ENCODE peak calls at places on chromosomes 5 and 9, in seven cellular contexts. Y is HTR-8/SVneo, U is IMR-90, E is cardiac septum, H is T-helper 2 cell, W is HT1080, F is AG08396. R is an unnamed sample.

GRCh38 chr9:100590481-100590880 is 12.6 kb downstream of the CAVIN4 start:
- DNase-seq in U (peak; percentile 95), Y (no peak), W (peak; percentile 23), H (no peak), F (peak; percentile 49), E (no peak), R (no peak)

GRCh38 chr9:136544549-136545064 is 1.2 kb downstream of the NOTCH1 start:
- DNase-seq in H (peak; percentile 31), E (peak; percentile 90), W (no peak), U (no peak), Y (no peak), F (peak; percentile 72), R (peak; percentile 73)

GRCh38 chr5:82104872-82105271 is 133.0 kb downstream of the ATG10 start:
- DNase-seq in H (no peak), W (no peak), Y (no peak), E (no peak), U (no peak), F (no peak), R (no peak)

GRCh38 chr9:111896942-111897830 is 572 bp downstream of the UGCG start:
- DNase-seq in W (peak; percentile 54), E (peak; percentile 87), H (peak; percentile 3), F (peak; percentile 29), Y (peak; percentile 33), U (no peak), R (no peak)

GRCh38 chr5:180138214-180138975 is 66.8 kb upstream of the RNF130 start:
- DNase-seq in F (no peak), Y (no peak), E (no peak), U (no peak), H (no peak), W (no peak), R (no peak)

GRCh38 chr5:153952893-153953292 is 85.8 kb downstream of the FAM114A2 start:
- DNase-seq in Y (no peak), U (no peak), F (no peak), E (no peak), H (no peak), W (no peak), R (no peak)

GRCh38 chr9:8651830-8652229 is 852.3 kb upstream of the DMAC1 start:
- DNase-seq in E (no peak), U (no peak), F (no peak), Y (no peak), W (no peak), H (no peak), R (no peak)

GRCh38 chr5:68379275-68380026 is 163.9 kb downstream of the PIK3R1 start:
- DNase-seq in E (no peak), F (no peak), U (no peak), H (no peak), W (no peak), Y (no peak), R (no peak)

GRCh38 chr9:104944356-104944755 is 16.4 kb upstream of the ABCA1 start:
- DNase-seq in F (no peak), W (peak; percentile 6), H (no peak), U (peak; percentile 70), Y (no peak), E (no peak), R (no peak)

GRCh38 chr5:172892713-172893112 is 58.7 kb downstream of the ERGIC1 start:
- DNase-seq in F (no peak), U (no peak), Y (no peak), E (no peak), H (no peak), W (no peak), R (no peak)

GRCh38 chr5:179231309-179231708 is 114.0 kb downstream of the ADAMTS2 start:
- DNase-seq in Y (no peak), U (no peak), W (no peak), F (no peak), E (peak; percentile 29), H (no peak), R (no peak)

GRCh38 chr9:129725841-129726251 is 27.0 kb downstream of the PTGES start:
- DNase-seq in W (no peak), E (no peak), F (no peak), U (peak; percentile 58), Y (no peak), H (no peak), R (no peak)